ENCODE peak calls at places on chromosomes 5 and 9, in six cellular contexts. W is coronary artery, K is astrocyte, R is HL-60, B is left ventricle myocardium inferior, U is prostate gland. P is an unnamed sample.

GRCh38 chr5:142506046-142506445 is 179.8 kb downstream of the FGF1 start:
- DNase-seq in W (no peak), K (peak), R (no peak), B (no peak), U (no peak), P (peak)

GRCh38 chr5:53397845-53398244 is 82.6 kb upstream of the FST start:
- DNase-seq in W (no peak), K (peak), R (no peak), B (peak), U (no peak), P (peak)

GRCh38 chr9:4143951-4144717 is 155.7 kb downstream of the GLIS3 start:
- DNase-seq in W (no peak), K (peak), R (no peak), B (no peak), U (no peak), P (peak)

GRCh38 chr9:107698779-107699564 is 209.4 kb upstream of the KLF4 start:
- DNase-seq in W (no peak), K (no peak), R (no peak), B (no peak), U (no peak), P (no peak)

GRCh38 chr5:62011072-62011664 is 294.8 kb upstream of the KIF2A start:
- DNase-seq in W (no peak), K (no peak), R (no peak), B (no peak), U (no peak), P (no peak)

GRCh38 chr5:90479611-90480385 is 5.1 kb downstream of the POLR3G start:
- DNase-seq in W (no peak), K (peak), R (no peak), B (no peak), U (no peak), P (peak)

GRCh38 chr9:75185585-75186170 is 97.4 kb downstream of the OSTF1 start:
- DNase-seq in W (no peak), K (no peak), R (no peak), B (no peak), U (peak), P (no peak)

GRCh38 chr5:171968512-171968911 is 37.9 kb downstream of the FBXW11 start:
- DNase-seq in W (no peak), K (no peak), R (no peak), B (no peak), U (no peak), P (no peak)

GRCh38 chr5:10063997-10064396 is 185.7 kb downstream of the ATPSCKMT start:
- DNase-seq in W (peak), K (no peak), R (no peak), B (no peak), U (no peak), P (no peak)

GRCh38 chr5:37889612-37890317 is 49.9 kb upstream of the GDNF start:
- DNase-seq in W (no peak), K (peak), R (no peak), B (no peak), U (no peak), P (peak)

GRCh38 chr5:34474573-34475021 is 181.5 kb upstream of the RAI14 start:
- DNase-seq in W (no peak), K (peak), R (no peak), B (no peak), U (no peak), P (peak)

GRCh38 chr9:88979791-88980190 is 11.5 kb upstream of the S1PR3 start:
- DNase-seq in W (peak), K (no peak), R (no peak), B (no peak), U (no peak), P (no peak)

GRCh38 chr5:137303509-137303908 is 195.6 kb downstream of the SPOCK1 start:
- DNase-seq in W (no peak), K (no peak), R (no peak), B (no peak), U (no peak), P (no peak)

GRCh38 chr5:55959208-55959607 is 35.6 kb downstream of the IL6ST start:
- DNase-seq in W (no peak), K (no peak), R (no peak), B (no peak), U (no peak), P (no peak)

GRCh38 chr9:134318481-134318891 is 7.8 kb upstream of the RXRA start:
- DNase-seq in W (no peak), K (no peak), R (no peak), B (peak), U (no peak), P (no peak)

GRCh38 chr9:77534376-77535057 is 113.6 kb downstream of the GNA14 start:
- DNase-seq in W (no peak), K (no peak), R (no peak), B (no peak), U (no peak), P (no peak)

GRCh38 chr9:8858250-8859161 is 1058.9 kb upstream of the DMAC1 start:
- DNase-seq in W (peak), K (no peak), R (no peak), B (no peak), U (no peak), P (no peak)

GRCh38 chr5:135944967-135945560 is 9.7 kb downstream of the LECT2 start:
- DNase-seq in W (no peak), K (peak), R (peak), B (no peak), U (peak), P (peak)
- TF ChIP-seq CTCF in W (peak), K (peak), R (peak), B (peak), U (peak), P (peak)

DNA sequence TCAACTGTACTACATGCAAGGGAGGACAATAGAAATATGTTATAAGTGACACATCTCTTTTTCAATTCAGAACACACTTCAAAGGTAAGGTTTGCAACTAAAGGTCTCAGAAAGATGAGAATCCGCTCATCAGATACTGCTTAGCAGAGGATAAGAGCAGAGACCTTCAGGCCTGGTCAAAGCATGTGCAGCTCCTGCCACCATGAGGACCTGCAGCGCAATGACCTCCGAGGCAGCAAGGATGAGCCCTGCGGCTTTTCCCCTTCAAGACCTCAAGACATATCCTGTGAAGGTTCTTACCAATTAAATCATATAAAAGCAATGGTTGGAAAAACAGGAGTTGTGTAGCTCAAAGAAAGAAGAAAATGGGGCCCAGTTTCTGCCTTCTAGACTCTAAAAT is 135.8 kb downstream of the TRIM36 start:
- DNase-seq in W (no peak), K (no peak), R (no peak), B (no peak), U (no peak), P (no peak)
- TF ChIP-seq CTCF in W (no peak), K (no peak), R (no peak), B (no peak), U (no peak), P (peak)

GRCh38 chr5:82735160-82735789 is 341.9 kb downstream of the TMEM167A start:
- DNase-seq in W (no peak), K (peak), R (no peak), B (no peak), U (no peak), P (peak)

GRCh38 chr5:82734291-82734690 is 342.9 kb downstream of the TMEM167A start:
- DNase-seq in W (no peak), K (no peak), R (no peak), B (no peak), U (no peak), P (no peak)

GRCh38 chr5:82738681-82739080 is 338.5 kb downstream of the TMEM167A start:
- DNase-seq in W (no peak), K (no peak), R (no peak), B (no peak), U (no peak), P (no peak)
- TF ChIP-seq CTCF in W (no peak), K (no peak), R (no peak), B (no peak), U (no peak), P (no peak)

GRCh38 chr9:124479947-124480620 is 27.1 kb downstream of the NR5A1 start:
- DNase-seq in W (no peak), K (no peak), R (no peak), B (no peak), U (no peak), P (no peak)

GRCh38 chr9:124482431-124483031 is 24.7 kb downstream of the NR5A1 start:
- DNase-seq in W (no peak), K (no peak), R (no peak), B (no peak), U (no peak), P (no peak)

GRCh38 chr9:124481115-124481514 is 26.1 kb downstream of the NR5A1 start:
- DNase-seq in W (no peak), K (no peak), R (peak), B (no peak), U (no peak), P (no peak)

GRCh38 chr9:124479371-124479770 is 27.8 kb downstream of the NR5A1 start:
- DNase-seq in W (no peak), K (no peak), R (no peak), B (no peak), U (no peak), P (no peak)

GRCh38 chr9:124480621-124480981 is 26.6 kb downstream of the NR5A1 start:
- DNase-seq in W (no peak), K (no peak), R (no peak), B (no peak), U (no peak), P (peak)
- TF ChIP-seq CTCF in W (no peak), K (peak), R (peak), B (peak), U (no peak), P (no peak)